ENCODE peak calls at places on chromosomes 5 and 9, in eight cellular contexts. U, Y, C, L, K, V, H and J are unnamed samples.

GRCh38 chr5:22780756-22781155 is 72.4 kb downstream of the CDH12 start:
- DNase-seq in U (no peak), Y (no peak), C (no peak), L (no peak), K (no peak), V (no peak), H (no peak), J (no peak)

GRCh38 chr5:155092318-155092717 is 78.8 kb downstream of the KIF4B start:
- DNase-seq in U (peak; percentile 67), Y (no peak), C (no peak), L (peak; percentile 17), K (no peak), V (no peak), H (no peak), J (no peak)

GRCh38 chr5:177134653-177135225 is 1.2 kb downstream of the NSD1 start:
- DNase-seq in U (no peak), Y (peak; percentile 15), C (no peak), L (no peak), K (no peak), V (no peak), H (no peak), J (no peak)

GRCh38 chr5:603081-603998 is 8.8 kb upstream of the CEP72 start:
- DNase-seq in U (no peak), Y (peak; percentile 41), C (no peak), L (no peak), K (no peak), V (peak; percentile 74), H (no peak), J (no peak)

GRCh38 chr9:35906923-35907699 is 1.1 kb downstream of the HRCT1 start:
- DNase-seq in U (peak; percentile 46), Y (no peak), C (peak; percentile 84), L (peak; percentile 92), K (peak; percentile 62), V (no peak), H (no peak), J (peak; percentile 85)

GRCh38 chr5:2158109-2158508 is 275.4 kb upstream of the IRX4 start:
- DNase-seq in U (no peak), Y (no peak), C (no peak), L (no peak), K (no peak), V (peak; percentile 40), H (no peak), J (no peak)

GRCh38 chr9:135797507-135798302 is 95.7 kb downstream of the KCNT1 start:
- DNase-seq in U (peak; percentile 17), Y (no peak), C (no peak), L (peak; percentile 56), K (peak; percentile 54), V (no peak), H (no peak), J (peak; percentile 51)

GRCh38 chr5:156922207-156922792 is 40.7 kb downstream of the TIMD4 start:
- DNase-seq in U (no peak), Y (no peak), C (no peak), L (no peak), K (no peak), V (no peak), H (no peak), J (no peak)

GRCh38 chr5:75668348-75668895 is 48.8 kb downstream of the POC5 start:
- DNase-seq in U (no peak), Y (no peak), C (no peak), L (no peak), K (no peak), V (no peak), H (no peak), J (no peak)

GRCh38 chr9:134220311-134220710 is 55.9 kb upstream of the RNU6ATAC start:
- DNase-seq in U (no peak), Y (peak; percentile 89), C (no peak), L (no peak), K (no peak), V (no peak), H (no peak), J (no peak)

GRCh38 chr9:111621895-111622480 is 9.1 kb upstream of the DNAJC25 start:
- DNase-seq in U (peak; percentile 66), Y (no peak), C (no peak), L (peak; percentile 72), K (peak; percentile 12), V (no peak), H (no peak), J (peak; percentile 81)

GRCh38 chr9:133636902-133637301 is 739 bp downstream of the DBH start:
- DNase-seq in U (no peak), Y (no peak), C (no peak), L (no peak), K (no peak), V (no peak), H (no peak), J (no peak)

GRCh38 chr9:112180387-112180881 is 5.3 kb upstream of the SUSD1 start:
- DNase-seq in U (no peak), Y (no peak), C (no peak), L (no peak), K (no peak), V (no peak), H (peak; percentile 22), J (no peak)

GRCh38 chr5:57366744-57367143 is 115.9 kb downstream of the ACTBL2 start:
- DNase-seq in U (peak; percentile 87), Y (no peak), C (no peak), L (peak; percentile 42), K (no peak), V (no peak), H (no peak), J (peak; percentile 39)

GRCh38 chr9:89478821-89479668 is 18.9 kb downstream of the SEMA4D start:
- DNase-seq in U (no peak), Y (no peak), C (no peak), L (no peak), K (no peak), V (peak; percentile 68), H (no peak), J (no peak)

DNA sequence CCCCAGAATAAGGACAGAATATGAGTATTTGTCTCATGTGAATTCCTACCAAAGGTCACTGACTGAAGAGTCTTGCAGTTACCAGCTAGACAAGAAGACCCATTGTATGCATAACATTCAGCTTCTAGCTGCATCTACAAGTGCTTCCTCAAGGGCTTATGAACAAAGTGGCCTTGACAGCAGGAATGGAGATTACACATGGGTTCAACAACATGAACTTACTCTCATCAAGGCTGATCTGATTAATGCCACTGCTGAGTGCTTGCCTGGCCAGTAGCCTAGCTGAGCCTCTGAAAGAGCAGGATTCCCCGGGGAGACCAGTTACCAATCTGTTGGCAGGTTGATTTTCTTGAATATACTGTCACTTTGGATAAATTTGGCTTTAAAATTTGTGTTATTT is 76.7 kb upstream of the CHD1 start:
- DNase-seq in U (no peak), Y (no peak), C (no peak), L (no peak), K (no peak), V (no peak), H (no peak), J (no peak)
- H3K4me3 ChIP-seq in U (no peak overlapping the region), Y (no peak overlapping the region), C (no peak overlapping the region), L (no peak overlapping the region), K (no peak overlapping the region), V (no peak overlapping the region), H (no peak overlapping the region), J (no peak overlapping the region)

GRCh38 chr9:93713716-93714115 is 137.3 kb downstream of the PHF2 start:
- DNase-seq in U (no peak), Y (no peak), C (no peak), L (no peak), K (no peak), V (no peak), H (no peak), J (peak; percentile 11)
- TF ChIP-seq CTCF in U (no peak), Y (no peak), C (no peak), L (no peak), K (no peak), V (no peak), H (no peak), J (no peak)

GRCh38 chr5:172177232-172177631 is 10.8 kb downstream of the STK10 start:
- DNase-seq in U (no peak), Y (no peak), C (no peak), L (no peak), K (no peak), V (no peak), H (no peak), J (no peak)

GRCh38 chr5:172178301-172179031 is 9.6 kb downstream of the STK10 start:
- DNase-seq in U (no peak), Y (no peak), C (no peak), L (no peak), K (no peak), V (no peak), H (no peak), J (no peak)

GRCh38 chr5:172180936-172181335 is 7.1 kb downstream of the STK10 start:
- DNase-seq in U (peak; percentile 42), Y (no peak), C (no peak), L (no peak), K (no peak), V (no peak), H (no peak), J (no peak)

GRCh38 chr5:172182291-172182690 is 5.7 kb downstream of the STK10 start:
- DNase-seq in U (no peak), Y (no peak), C (no peak), L (no peak), K (no peak), V (no peak), H (no peak), J (no peak)

DNA sequence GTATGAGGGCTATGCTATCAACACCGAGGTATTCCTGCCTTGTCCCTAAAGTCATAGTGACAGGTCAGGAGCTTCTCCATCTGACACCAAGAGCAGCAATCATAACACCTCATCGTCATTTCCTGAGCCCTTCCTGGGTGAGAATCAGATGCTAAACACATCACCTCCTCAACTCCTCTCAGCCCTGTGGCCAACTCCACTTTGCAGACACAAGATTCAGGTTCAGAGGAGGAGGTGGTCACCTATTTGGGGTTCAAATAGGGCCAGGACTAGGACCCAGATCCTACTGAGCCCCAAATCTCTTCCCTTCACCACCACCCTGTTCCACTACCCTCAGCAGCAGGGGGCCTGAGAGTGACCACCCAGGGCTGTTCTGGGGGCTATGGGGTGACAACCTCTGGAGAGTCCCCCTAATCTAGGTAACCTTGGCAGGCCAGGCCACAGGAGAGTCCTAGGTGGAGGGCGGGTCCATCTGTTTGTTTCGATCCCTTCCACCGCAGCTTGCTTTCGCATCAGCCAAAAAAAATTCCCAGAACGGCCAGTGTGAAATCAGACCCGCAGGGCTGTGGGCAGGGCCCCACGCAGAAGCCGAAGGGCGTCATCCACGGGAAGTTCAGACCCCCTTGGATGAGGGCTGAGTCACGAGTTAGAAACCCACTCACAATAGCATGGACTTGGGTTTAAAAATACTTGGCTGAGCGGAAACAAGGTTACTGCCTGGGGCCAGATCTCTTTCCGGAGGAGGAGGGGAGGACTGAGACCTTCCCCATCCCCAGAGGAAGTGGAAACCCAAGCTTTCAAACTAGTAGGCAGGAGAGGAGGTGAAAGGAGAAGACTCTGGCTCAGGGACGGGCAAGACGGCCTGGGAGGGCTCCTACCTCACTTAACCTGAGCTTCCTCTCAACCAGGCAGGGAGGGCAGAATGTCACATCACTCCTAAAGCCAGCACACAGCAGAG is 8.7 kb downstream of the STK10 start:
- DNase-seq in U (no peak), Y (no peak), C (no peak), L (peak; percentile 74), K (peak; percentile 67), V (no peak), H (no peak), J (peak; percentile 79)
- H3K4me3 ChIP-seq in U (no peak overlapping the region), Y (no peak overlapping the region), C (no peak overlapping the region), L (peak overlapping the region; percentile 5), K (peak overlapping the region; percentile 20), V (peak overlapping the region; percentile 22), H (no peak overlapping the region), J (peak overlapping the region; percentile 34)

DNA sequence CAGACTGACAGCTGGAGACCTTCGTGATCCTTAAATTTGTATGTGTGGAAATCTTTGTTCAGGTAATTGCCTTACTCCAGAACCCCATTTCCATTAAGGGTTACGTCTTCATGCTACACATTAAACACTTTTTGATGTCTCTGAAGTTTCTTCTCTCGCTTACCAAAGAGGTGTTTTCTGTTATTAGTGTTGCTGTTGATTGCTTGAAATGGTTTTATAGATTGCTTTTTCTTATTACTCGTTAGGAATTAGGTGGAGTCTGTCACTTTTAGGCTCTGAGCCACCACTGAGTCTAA is 62.3 kb upstream of the PPARGC1B start:
- DNase-seq in U (no peak), Y (no peak), C (no peak), L (no peak), K (no peak), V (no peak), H (no peak), J (no peak)
- TF ChIP-seq CTCF in U (no peak), Y (no peak), C (no peak), L (no peak), K (peak; percentile 1), V (no peak), H (no peak), J (no peak)